ENCODE peak calls at places on chromosomes 11 and 22, in five cellular contexts. A is stimulated activated CD8-positive, alpha-beta memory T cell treated with anti-CD3 and anti-CD28 coated beads, Interleukin-2, amount 100 ng/mL, for 48 hours; T is heart left ventricle; M is kidney tubule cell; P is HL-60. C is an unnamed sample.

GRCh38 chr11:121904148-121904547 is 211.9 kb downstream of the BLID start:
- DNase-seq in A (no peak), T (peak), M (no peak), P (peak), C (no peak)

GRCh38 chr22:37363593-37363992 is 63.7 kb downstream of the ELFN2 start:
- DNase-seq in M (no peak), A (no peak), P (no peak), T (no peak), C (no peak)

GRCh38 chr11:94217705-94218104 is 86.7 kb upstream of the IZUMO1R start:
- DNase-seq in P (no peak), T (no peak), M (no peak), A (no peak), C (no peak)

GRCh38 chr22:33896801-33897620 is 23.3 kb downstream of the LARGE1 start:
- DNase-seq in A (no peak), M (no peak), P (no peak), T (no peak), C (no peak)

GRCh38 chr11:75734491-75735180 is 17.0 kb downstream of the MOGAT2 start:
- DNase-seq in P (no peak), T (no peak), M (no peak), A (no peak), C (no peak)

GRCh38 chr11:64361659-64362058 is 2.7 kb downstream of the RPS6KA4 start:
- DNase-seq in T (no peak), A (no peak), M (no peak), P (no peak), C (no peak)

GRCh38 chr11:102416974-102417373 is 35.6 kb downstream of the TMEM123 start:
- DNase-seq in A (no peak), P (no peak), M (no peak), T (no peak), C (no peak)

GRCh38 chr11:15800121-15800800 is 556.1 kb downstream of the SOX6 start:
- DNase-seq in A (no peak), M (peak), P (peak), T (peak), C (no peak)

GRCh38 chr22:48071305-48071704 is 1308.9 kb downstream of the TBC1D22A start:
- DNase-seq in T (no peak), A (no peak), P (no peak), M (no peak), C (no peak)

GRCh38 chr11:36456136-36456535 is 53.9 kb downstream of the TRAF6 start:
- DNase-seq in M (no peak), T (no peak), P (no peak), A (no peak), C (no peak)

GRCh38 chr22:36910461-36910860 is 3.0 kb upstream of the CSF2RB start:
- DNase-seq in M (peak), P (no peak), T (no peak), A (no peak), C (no peak)

GRCh38 chr11:61969838-61970452 is 2.5 kb upstream of the FTH1 start:
- DNase-seq in A (no peak), T (no peak), P (peak), M (peak), C (no peak)

GRCh38 chr11:116176484-116177005 is 596.2 kb downstream of the BUD13 start:
- DNase-seq in A (no peak), P (no peak), M (no peak), T (no peak), C (no peak)

GRCh38 chr11:68043349-68044144 is 4.7 kb downstream of the TCIRG1 start:
- DNase-seq in A (no peak), T (no peak), M (no peak), P (peak), C (no peak)

GRCh38 chr11:120172921-120173705 is 35.2 kb upstream of the TRIM29 start:
- DNase-seq in A (no peak), M (no peak), T (no peak), P (no peak), C (no peak)

GRCh38 chr11:1230456-1231395 is 7.9 kb downstream of the MUC5B start:
- DNase-seq in P (no peak), T (peak), M (peak), A (no peak), C (no peak)